ENCODE peak calls at places on chromosomes 16 and 17, in seven cellular contexts. F, X, S, H, E, T and Y are unnamed samples. For H3K4me1, the result is how much of the 10 kb centered on the place peaks cover.

GRCh38 chr17:67855504-67856324 is 30.4 kb downstream of the BPTF start:
- DNase-seq in F (no peak), X (no peak), S (no peak), H (no peak), E (no peak), T (no peak), Y (no peak)

GRCh38 chr16:3716831-3717234 is 491 bp downstream of the TRAP1 start:
- DNase-seq in F (no peak), X (no peak), S (peak), H (no peak), E (no peak), T (no peak), Y (no peak)

GRCh38 chr17:77959216-77959925 is 868 bp downstream of the TNRC6C start:
- DNase-seq in F (peak), X (no peak), S (peak), H (peak), E (no peak), T (peak), Y (no peak)

GRCh38 chr17:55887531-55887930 is 136.7 kb downstream of the PCTP start:
- DNase-seq in F (no peak), X (no peak), S (no peak), H (no peak), E (no peak), T (no peak), Y (no peak)

GRCh38 chr16:3363793-3364192 is 8.1 kb downstream of the OR2C1 start:
- DNase-seq in F (no peak), X (no peak), S (no peak), H (no peak), E (no peak), T (no peak), Y (no peak)

GRCh38 chr16:2082983-2083364 is 35.2 kb downstream of the TSC2 start:
- DNase-seq in F (no peak), X (no peak), S (no peak), H (no peak), E (no peak), T (no peak), Y (no peak)

GRCh38 chr17:45666046-45666600 is 118.0 kb upstream of the CRHR1 start:
- DNase-seq in F (no peak), X (no peak), S (no peak), H (no peak), E (peak), T (no peak), Y (no peak)

GRCh38 chr16:89242795-89243200 is 25.3 kb downstream of the ZNF778 start:
- DNase-seq in F (no peak), X (no peak), S (peak), H (no peak), E (no peak), T (no peak), Y (no peak)

GRCh38 chr17:3475812-3476686 is at the start of gene ASPA:
- DNase-seq in F (no peak), X (no peak), S (no peak), H (peak), E (no peak), T (no peak), Y (no peak)

GRCh38 chr16:79008036-79008868 is 592.3 kb downstream of the MAF start:
- DNase-seq in F (no peak), X (no peak), S (no peak), H (no peak), E (no peak), T (no peak), Y (no peak)

GRCh38 chr16:53666816-53667415 is 36.7 kb downstream of the RPGRIP1L start:
- DNase-seq in F (no peak), X (no peak), S (no peak), H (no peak), E (no peak), T (no peak), Y (no peak)

GRCh38 chr16:52383640-52384292 is 163.2 kb downstream of the TOX3 start:
- DNase-seq in F (no peak), X (no peak), S (no peak), H (peak), E (no peak), T (no peak), Y (no peak)

GRCh38 chr17:69574257-69575197 is 160.0 kb downstream of the MAP2K6 start:
- DNase-seq in F (no peak), X (no peak), S (no peak), H (peak), E (no peak), T (no peak), Y (no peak)

GRCh38 chr16:3480901-3481695 is 14.2 kb downstream of the C16orf90 start:
- DNase-seq in F (no peak), X (no peak), S (no peak), H (no peak), E (no peak), T (no peak), Y (no peak)

GRCh38 chr17:43125967-43126910 is 1.1 kb upstream of the BRCA1 start:
- DNase-seq in F (no peak), X (no peak), S (no peak), H (peak), E (no peak), T (peak), Y (no peak)

GRCh38 chr17:64679710-64680216 is 17.7 kb upstream of the SMURF2 start:
- DNase-seq in F (no peak), X (no peak), S (no peak), H (peak), E (no peak), T (no peak), Y (no peak)

GRCh38 chr17:17994271-17994670 is 21.6 kb downstream of the DRC3 start:
- DNase-seq in F (peak), X (no peak), S (peak), H (peak), E (no peak), T (no peak), Y (peak)

GRCh38 chr17:9529033-9529748 is 46.4 kb downstream of the STX8 start:
- DNase-seq in F (no peak), X (no peak), S (no peak), H (peak), E (no peak), T (no peak), Y (no peak)

GRCh38 chr17:320809-321385 is 31.7 kb downstream of the RPH3AL start:
- DNase-seq in F (no peak), X (no peak), S (no peak), H (no peak), E (no peak), T (no peak), Y (no peak)

GRCh38 chr17:72666519-72666874 is 426.0 kb downstream of the SLC39A11 start:
- DNase-seq in F (no peak), X (no peak), S (no peak), H (peak), E (no peak), T (no peak), Y (no peak)
- H3K27ac ChIP-seq in F (no peak), X (no peak), S (no peak), H (no peak), E (no peak), T (no peak), Y (no peak)

GRCh38 chr16:75179208-75179607 is 27.8 kb downstream of the CTRB2 start:
- DNase-seq in F (no peak), X (no peak), S (no peak), H (no peak), E (no peak), T (no peak), Y (no peak)

GRCh38 chr16:75172578-75172977 is 24.3 kb downstream of the ZFP1 start:
- DNase-seq in F (no peak), X (no peak), S (no peak), H (no peak), E (no peak), T (no peak), Y (no peak)

GRCh38 chr16:75181630-75182029 is 25.3 kb downstream of the CTRB2 start:
- DNase-seq in F (no peak), X (no peak), S (no peak), H (no peak), E (no peak), T (no peak), Y (no peak)

GRCh38 chr16:75175074-75175473 is 26.8 kb downstream of the ZFP1 start:
- DNase-seq in F (no peak), X (no peak), S (no peak), H (no peak), E (no peak), T (no peak), Y (no peak)

GRCh38 chr16:75176926-75177325 is 28.6 kb downstream of the ZFP1 start:
- DNase-seq in F (no peak), X (no peak), S (no peak), H (no peak), E (no peak), T (no peak), Y (no peak)
- TF ChIP-seq CTCF in F (no peak), X (no peak), S (no peak), H (no peak), E (no peak), T (no peak), Y (no peak)

GRCh38 chr17:49646391-49647255 is 31.3 kb downstream of the SPOP start:
- DNase-seq in F (no peak), X (peak), S (no peak), H (peak), E (peak), T (peak), Y (no peak)
- H3K4me1 ChIP-seq in F (under half), X (under half), S (under half), H (under half), E (under half), T (under half), Y (under half)

GRCh38 chr17:8290043-8290442 is 1.6 kb downstream of the RANGRF start:
- DNase-seq in F (no peak), X (no peak), S (no peak), H (no peak), E (no peak), T (no peak), Y (no peak)

GRCh38 chr17:8287651-8288335 is 677 bp upstream of the RANGRF start:
- DNase-seq in F (peak), X (peak), S (peak), H (no peak), E (no peak), T (no peak), Y (no peak)

GRCh38 chr17:8289103-8289397 is 580 bp downstream of the RANGRF start:
- DNase-seq in F (no peak), X (no peak), S (peak), H (no peak), E (no peak), T (peak), Y (peak)

GRCh38 chr17:8285270-8286181 is 2.9 kb upstream of the RANGRF start:
- DNase-seq in F (peak), X (no peak), S (peak), H (no peak), E (no peak), T (no peak), Y (no peak)

DNA sequence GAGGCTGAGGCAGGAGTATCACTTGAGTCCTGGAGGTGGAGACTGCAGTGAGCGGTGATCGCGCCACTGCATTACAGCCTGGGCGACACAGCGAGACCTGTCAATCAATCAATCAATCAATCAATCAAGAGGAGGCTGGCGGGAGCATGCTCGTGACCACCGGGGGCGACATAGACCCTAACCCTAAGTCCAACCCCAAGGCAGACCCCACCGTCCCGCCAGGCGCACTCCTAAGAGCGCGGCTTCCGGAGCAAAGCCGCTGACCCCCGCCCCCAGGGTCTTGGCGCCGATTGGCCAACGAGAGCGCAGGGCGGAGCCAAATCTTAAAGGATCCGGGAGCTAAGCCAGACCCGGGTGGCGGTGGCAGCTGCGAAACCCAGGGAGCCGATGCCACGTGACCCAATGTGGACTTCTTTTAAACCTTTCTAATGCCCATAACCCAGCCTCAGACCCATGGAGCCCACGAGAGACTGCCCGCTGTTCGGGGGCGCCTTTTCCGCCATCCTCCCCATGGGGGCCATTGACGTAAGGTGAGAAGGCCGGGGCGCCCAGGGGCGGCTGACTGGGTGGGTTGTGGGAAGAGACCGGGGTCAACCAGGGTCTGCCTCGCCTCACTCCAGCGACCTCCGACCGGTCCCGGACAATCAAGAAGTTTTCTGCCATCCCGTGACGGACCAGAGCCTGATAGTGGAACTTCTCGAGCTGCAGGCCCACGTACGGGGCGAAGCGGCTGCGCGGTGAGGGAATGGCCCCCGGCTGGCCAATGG is at the start of gene RANGRF:
- DNase-seq in F (peak), X (peak), S (peak), H (peak), E (peak), T (peak), Y (peak)
- H3K27ac ChIP-seq in F (peak), X (peak), S (peak), H (peak), E (peak), T (peak), Y (peak)